ENCODE peak calls at places on chromosome 15, in four cellular contexts. B is breast epithelium, Z is BJ, C is ovary. U is an unnamed sample.

GRCh38 chr15:90497912-90498311 is 31.8 kb upstream of the CRTC3 start:
- DNase-seq in C (no peak), Z (no peak), B (no peak), U (no peak)

GRCh38 chr15:39685999-39686613 is 96.5 kb downstream of the FSIP1 start:
- DNase-seq in C (no peak), B (peak), Z (no peak), U (no peak)

GRCh38 chr15:68957686-68958085 is 27.4 kb downstream of the SPESP1 start:
- DNase-seq in B (no peak), Z (no peak), C (no peak), U (no peak)

GRCh38 chr15:70008697-70009285 is 88.9 kb downstream of the TLE3 start:
- DNase-seq in C (no peak), Z (no peak), B (no peak), U (no peak)

GRCh38 chr15:25742421-25743159 is 120.5 kb downstream of the ATP10A start:
- DNase-seq in C (no peak), B (no peak), Z (no peak), U (no peak)

GRCh38 chr15:79680721-79681120 is 216.1 kb downstream of the MTHFS start:
- DNase-seq in B (no peak), Z (peak), C (no peak), U (peak)

GRCh38 chr15:77840962-77841361 is 208.2 kb upstream of the LINGO1 start:
- DNase-seq in B (no peak), C (no peak), Z (peak), U (peak)

GRCh38 chr15:60400957-60401356 is 3.2 kb upstream of the ANXA2 start:
- DNase-seq in B (no peak), Z (no peak), C (no peak), U (no peak)

GRCh38 chr15:68556139-68556990 is 22.4 kb upstream of the CORO2B start:
- DNase-seq in Z (no peak), B (no peak), C (no peak), U (no peak)

GRCh38 chr15:23694592-23694991 is 7.5 kb upstream of the NDN start:
- DNase-seq in B (no peak), Z (no peak), C (no peak), U (no peak)

GRCh38 chr15:36886135-36887011 is 214.0 kb downstream of the MEIS2 start:
- DNase-seq in B (no peak), Z (no peak), C (no peak), U (no peak)

GRCh38 chr15:92930061-92930460 is 29.9 kb downstream of the CHD2 start:
- DNase-seq in B (no peak), C (no peak), Z (no peak), U (no peak)

GRCh38 chr15:76514292-76514691 is 177.7 kb downstream of the ISL2 start:
- DNase-seq in C (no peak), B (no peak), Z (no peak), U (no peak)

GRCh38 chr15:98903377-98904018 is 104.1 kb downstream of the PGPEP1L start:
- DNase-seq in Z (no peak), B (no peak), C (no peak), U (no peak)

GRCh38 chr15:50907866-50908208 is 646 bp upstream of the AP4E1 start:
- DNase-seq in C (no peak), B (no peak), Z (no peak), U (no peak)

GRCh38 chr15:39429898-39430357 is 151.0 kb upstream of the THBS1 start:
- DNase-seq in Z (peak), B (no peak), C (no peak), U (no peak)

GRCh38 chr15:101447561-101448071 is 41.9 kb downstream of the PCSK6 start:
- DNase-seq in C (no peak), Z (no peak), B (no peak), U (no peak)

GRCh38 chr15:39304201-39304841 is 276.6 kb upstream of the THBS1 start:
- DNase-seq in Z (peak), C (no peak), B (no peak), U (peak)

GRCh38 chr15:86650084-86650483 is 570.4 kb downstream of the AGBL1 start:
- DNase-seq in Z (no peak), C (no peak), B (no peak), U (no peak)

GRCh38 chr15:41806291-41807181 is 21.4 kb upstream of the JMJD7 start:
- DNase-seq in B (peak), Z (no peak), C (no peak), U (no peak)

GRCh38 chr15:71239592-71240364 is 124.5 kb downstream of the THSD4 start:
- DNase-seq in Z (no peak), C (no peak), B (no peak), U (no peak)

GRCh38 chr15:86347245-86347644 is 267.6 kb downstream of the AGBL1 start:
- DNase-seq in Z (no peak), C (no peak), B (no peak), U (no peak)

GRCh38 chr15:88038261-88038660 is 218.3 kb downstream of the NTRK3 start:
- DNase-seq in Z (no peak), C (no peak), B (peak), U (no peak)

GRCh38 chr15:80573614-80574013 is 121.5 kb upstream of the ABHD17C start:
- DNase-seq in B (no peak), C (no peak), Z (no peak), U (no peak)

GRCh38 chr15:69857246-69857645 is 240.5 kb downstream of the TLE3 start:
- DNase-seq in B (no peak), Z (no peak), C (no peak), U (no peak)

GRCh38 chr15:89363133-89363532 is 28.5 kb upstream of the POLG start:
- DNase-seq in B (no peak), Z (no peak), C (no peak), U (no peak)

GRCh38 chr15:27165590-27165989 is 194.6 kb downstream of the GABRG3 start:
- DNase-seq in B (no peak), Z (no peak), C (no peak), U (no peak)

GRCh38 chr15:68383161-68384074 is 48.5 kb downstream of the ITGA11 start:
- DNase-seq in C (no peak), Z (no peak), B (no peak), U (no peak)

GRCh38 chr15:71945012-71945411 is 134.7 kb downstream of the NR2E3 start:
- DNase-seq in C (no peak), B (no peak), Z (no peak), U (no peak)

GRCh38 chr15:39300451-39301153 is 280.3 kb upstream of the THBS1 start:
- DNase-seq in Z (no peak), B (no peak), C (no peak), U (no peak)

GRCh38 chr15:69117431-69117841 is 43.0 kb upstream of the GLCE start:
- DNase-seq in B (no peak), Z (no peak), C (no peak), U (no peak)

GRCh38 chr15:63156086-63156707 is 1.1 kb downstream of the RPS27L start:
- DNase-seq in B (no peak), Z (no peak), C (no peak), U (no peak)

GRCh38 chr15:98070132-98070531 is 109.6 kb downstream of the ARRDC4 start:
- DNase-seq in C (no peak), Z (peak), B (no peak), U (no peak)

GRCh38 chr15:46304320-46304719 is 669.5 kb downstream of the SQOR start:
- DNase-seq in C (no peak), Z (no peak), B (no peak), U (no peak)

GRCh38 chr15:25772500-25772899 is 90.6 kb downstream of the ATP10A start:
- DNase-seq in B (no peak), C (no peak), Z (no peak), U (no peak)

GRCh38 chr15:44573386-44573785 is 36.4 kb downstream of the EIF3J start:
- DNase-seq in B (no peak), Z (no peak), C (no peak), U (no peak)

GRCh38 chr15:73081321-73081958 is 29.2 kb downstream of the NEO1 start:
- DNase-seq in B (no peak), Z (no peak), C (no peak), U (no peak)

GRCh38 chr15:90300988-90301715 is 35.7 kb downstream of the NGRN start:
- DNase-seq in C (peak), Z (no peak), B (no peak), U (no peak)

GRCh38 chr15:65183847-65184159 is 1.3 kb downstream of the CLPX start:
- DNase-seq in C (no peak), B (no peak), Z (no peak), U (no peak)

GRCh38 chr15:65184305-65184943 is 718 bp downstream of the CLPX start:
- DNase-seq in Z (no peak), C (peak), B (peak), U (no peak)

GRCh38 chr15:65184944-65185717 is at the start of gene CLPX:
- DNase-seq in Z (peak), C (peak), B (peak), U (peak)

GRCh38 chr15:65180167-65180566 is 5.0 kb downstream of the CLPX start:
- DNase-seq in Z (no peak), B (no peak), C (no peak), U (no peak)

DNA sequence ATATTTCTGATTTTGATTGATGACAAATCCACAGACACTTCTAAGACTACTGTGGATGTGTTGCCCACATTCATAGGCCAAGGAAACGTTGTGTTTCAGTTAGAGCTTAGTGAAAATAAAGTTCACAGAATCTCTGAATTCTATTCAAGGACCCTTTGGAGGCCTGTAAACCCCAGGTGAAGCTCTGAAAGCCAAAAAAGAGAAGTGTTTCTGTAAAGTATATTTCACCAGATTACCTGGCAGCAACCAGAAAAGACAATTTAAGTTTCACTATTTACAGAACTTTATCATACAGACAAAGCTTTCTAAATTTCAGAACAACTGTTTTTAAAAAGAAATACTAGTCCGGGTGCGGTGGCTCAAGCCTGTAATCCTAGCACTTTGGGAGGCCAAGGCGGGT is 2.6 kb downstream of the CLPX start:
- DNase-seq in C (no peak), B (no peak), Z (no peak), U (no peak)
- H3K4me3 ChIP-seq in C (no peak), B (peak), Z (no peak), U (no peak)

DNA sequence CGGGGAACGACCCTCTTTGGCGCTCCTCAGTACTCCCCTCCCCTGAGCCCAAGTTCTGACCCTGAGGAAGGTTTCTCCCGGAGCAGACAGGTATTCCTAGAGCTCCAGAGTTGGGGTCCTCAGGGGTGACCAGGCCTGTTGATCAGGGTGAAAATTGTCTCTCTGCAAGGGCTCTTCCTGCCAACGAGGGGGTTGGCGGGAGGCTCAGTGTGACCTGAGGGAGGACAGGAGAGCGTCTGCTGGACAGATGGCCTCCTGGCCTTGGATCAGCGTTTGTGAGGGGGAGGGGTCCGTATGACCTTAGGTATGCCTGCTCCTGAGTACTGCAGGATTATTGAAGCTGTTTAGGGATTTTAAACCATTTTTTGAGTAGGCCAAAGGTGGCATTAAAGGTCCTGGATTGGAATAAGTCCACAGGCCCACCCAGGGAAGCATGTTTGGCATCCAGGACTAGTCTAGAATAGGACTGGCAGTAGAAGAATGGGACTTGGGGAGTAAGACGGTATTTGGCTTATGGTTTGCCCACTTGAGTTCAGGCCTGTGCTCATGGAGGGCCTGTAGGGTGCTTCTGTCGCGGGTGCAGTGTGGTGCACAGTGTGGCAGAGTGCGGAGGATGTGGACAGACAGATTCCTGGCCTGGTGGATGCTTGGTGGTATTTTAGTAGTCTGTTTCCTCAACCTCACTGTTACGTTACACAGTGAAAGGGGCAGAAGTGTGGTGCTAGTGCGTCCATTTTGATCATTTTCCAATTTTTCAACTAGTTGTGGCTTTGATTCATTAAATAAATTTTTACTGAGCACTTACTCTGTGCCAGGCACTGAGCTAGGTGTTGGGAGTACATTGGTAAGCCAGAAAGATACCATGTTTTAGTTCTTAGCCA is 959 bp downstream of the ZNF592 start:
- DNase-seq in Z (no peak), C (peak), B (peak), U (no peak)
- TF ChIP-seq CTCF in Z (no peak), C (no peak), B (no peak), U (peak)

DNA sequence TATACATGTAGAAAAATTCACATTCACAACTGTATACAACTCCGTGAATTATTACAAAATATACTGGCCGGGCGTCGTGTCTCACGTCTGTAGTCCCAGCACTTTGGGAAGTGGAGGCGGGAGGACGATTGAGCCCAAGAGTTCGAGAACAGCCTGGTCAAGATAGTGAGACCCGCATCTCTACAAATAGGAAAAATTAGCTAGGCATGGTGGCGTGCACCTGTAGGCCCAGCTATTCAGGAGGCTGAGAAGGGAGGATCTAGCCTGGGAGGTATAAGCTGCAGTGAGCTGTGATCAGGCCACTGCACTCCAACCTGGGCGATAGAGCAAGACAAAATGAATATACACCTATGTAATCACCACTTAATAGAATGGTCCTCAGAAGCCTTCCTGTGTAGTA is 1.3 kb downstream of the RAD51 start:
- DNase-seq in B (no peak), Z (no peak), C (no peak), U (no peak)
- H3K4me3 ChIP-seq in B (no peak), Z (peak), C (no peak), U (peak)

GRCh38 chr15:29259233-29259632 is 10.4 kb downstream of the NSMCE3 start:
- DNase-seq in Z (no peak), C (no peak), B (no peak), U (no peak)
- TF ChIP-seq CTCF in Z (no peak), C (no peak), B (no peak), U (no peak)

GRCh38 chr15:96337991-96338771 is 7.7 kb downstream of the NR2F2 start:
- DNase-seq in Z (no peak), B (no peak), C (no peak), U (no peak)

GRCh38 chr15:96337354-96337990 is 7.0 kb downstream of the NR2F2 start:
- DNase-seq in C (no peak), Z (no peak), B (no peak), U (no peak)

GRCh38 chr15:96336045-96336642 is 5.6 kb downstream of the NR2F2 start:
- DNase-seq in Z (no peak), B (no peak), C (no peak), U (no peak)

GRCh38 chr15:96335429-96335807 is 4.9 kb downstream of the NR2F2 start:
- DNase-seq in Z (no peak), C (no peak), B (no peak), U (no peak)

DNA sequence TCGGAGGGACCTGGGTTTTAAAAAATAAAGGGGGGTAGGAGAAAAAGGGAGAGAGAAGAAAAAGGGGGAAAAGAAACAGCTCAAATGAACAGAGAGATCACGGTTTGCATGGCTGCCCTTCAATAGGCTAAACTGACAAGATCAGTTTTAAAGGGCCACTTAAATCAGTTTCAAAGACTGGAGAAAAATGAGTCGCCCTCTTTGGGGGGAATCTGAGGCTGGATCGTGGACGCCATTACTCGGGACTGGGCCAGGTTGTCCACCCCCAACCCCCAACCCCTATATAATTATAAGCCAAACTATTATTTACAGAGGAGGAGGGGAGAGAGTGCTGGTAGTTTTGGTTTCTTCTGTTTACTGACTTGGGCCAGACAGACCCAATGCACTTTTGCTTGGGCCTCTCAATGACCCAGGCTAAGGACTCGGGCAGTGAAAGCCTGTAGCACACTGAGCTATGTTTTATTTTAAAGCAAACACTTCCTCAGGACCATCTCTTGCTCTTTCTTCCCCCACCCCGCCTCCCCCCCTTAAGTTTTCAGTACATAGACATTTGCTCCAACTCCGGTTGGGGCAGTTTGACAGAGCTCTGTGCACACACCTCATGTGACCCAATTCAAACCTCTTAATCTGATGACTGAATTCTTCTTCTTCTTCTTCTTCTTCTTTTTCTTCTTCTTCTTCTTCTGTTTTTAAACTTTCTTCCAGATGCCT is 6.3 kb downstream of the NR2F2 start:
- DNase-seq in B (peak), Z (no peak), C (peak), U (no peak)
- H3K4me3 ChIP-seq in B (peak), Z (peak), C (peak), U (peak)

GRCh38 chr15:57667171-57667924 is 39.2 kb upstream of the POLR2M start:
- DNase-seq in Z (peak), C (peak), B (no peak), U (peak)
- TF ChIP-seq CTCF in Z (peak), C (peak), B (peak), U (peak)

GRCh38 chr15:64895285-64896065 is 16.2 kb upstream of the ANKDD1A start:
- DNase-seq in Z (no peak), B (no peak), C (no peak), U (no peak)

GRCh38 chr15:64891546-64891945 is 20.2 kb upstream of the ANKDD1A start:
- DNase-seq in C (no peak), Z (no peak), B (no peak), U (no peak)

GRCh38 chr15:64894395-64895056 is 17.2 kb upstream of the ANKDD1A start:
- DNase-seq in B (no peak), C (no peak), Z (no peak), U (no peak)

GRCh38 chr15:64892850-64893403 is 18.8 kb upstream of the ANKDD1A start:
- DNase-seq in Z (no peak), C (no peak), B (no peak), U (no peak)

GRCh38 chr15:64893481-64894394 is 18.0 kb upstream of the ANKDD1A start:
- DNase-seq in B (peak), Z (peak), C (peak), U (peak)
- H3K4me3 ChIP-seq in B (peak), Z (no peak), C (peak), U (no peak)

DNA sequence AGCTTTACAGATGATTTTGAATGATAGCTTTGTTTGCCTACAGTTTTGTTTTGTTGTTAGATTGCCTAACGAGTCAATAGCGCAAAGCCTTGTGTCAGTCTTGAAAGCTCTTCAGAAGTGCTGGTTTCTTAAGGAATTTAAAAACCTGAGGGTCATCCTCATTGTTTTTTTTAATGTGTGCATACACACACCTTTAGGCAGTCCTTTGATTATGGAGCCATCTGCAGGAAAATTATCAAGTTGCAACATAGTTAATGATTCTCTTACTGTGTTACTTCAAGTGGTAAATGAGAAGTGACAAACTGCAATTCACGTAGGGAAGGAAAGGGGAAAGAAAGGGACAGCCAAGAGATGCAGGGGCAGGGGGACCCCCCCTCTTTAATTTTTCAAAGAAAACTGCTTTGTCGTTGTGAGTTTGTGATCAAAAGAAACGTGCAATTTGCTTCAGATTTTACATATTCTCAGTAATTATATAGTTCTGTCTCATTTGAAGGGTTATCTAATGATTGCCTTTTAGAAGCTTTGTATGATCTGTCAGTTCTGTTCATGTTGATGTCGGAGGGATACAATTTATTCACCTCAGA is 162.4 kb upstream of the CGNL1 start:
- DNase-seq in B (no peak), Z (no peak), C (no peak), U (no peak)
- TF ChIP-seq CTCF in B (peak), Z (peak), C (peak), U (peak)